ENCODE peak calls at places on chromosome 21, in five cellular contexts. F is RWPE1, E is RCC 7860, R is NCI-H2081, H is HT1080. V is an unnamed sample.

GRCh38 chr21:43864313-43864805 is 664 bp upstream of the AGPAT3 start:
- DNase-seq in F (no peak), E (no peak), R (peak; percentile 74), H (no peak), V (no peak)

GRCh38 chr21:25578070-25578961 is 29.0 kb downstream of the MRPL39 start:
- DNase-seq in F (no peak), E (no peak), R (no peak), H (peak; percentile 42), V (no peak)

GRCh38 chr21:34704119-34704518 is 35.3 kb downstream of the CLIC6 start:
- DNase-seq in F (no peak), E (no peak), R (no peak), H (no peak), V (no peak)

GRCh38 chr21:33763573-33763881 is 121.2 kb downstream of the ITSN1 start:
- DNase-seq in F (no peak), E (no peak), R (no peak), H (no peak), V (no peak)

GRCh38 chr21:45981154-45981606 is 390 bp upstream of the COL6A1 start:
- DNase-seq in F (peak; percentile 76), E (peak; percentile 75), R (peak; percentile 13), H (peak; percentile 86), V (peak; percentile 43)

GRCh38 chr21:36385909-36386642 is 884 bp downstream of the CHAF1B start:
- DNase-seq in F (no peak), E (no peak), R (no peak), H (peak; percentile 11), V (no peak)

GRCh38 chr21:42532466-42533181 is 19.0 kb downstream of the SLC37A1 start:
- DNase-seq in F (no peak), E (no peak), R (no peak), H (no peak), V (peak; percentile 73)

GRCh38 chr21:45504021-45504515 is 38.2 kb downstream of the SLC19A1 start:
- DNase-seq in F (no peak), E (no peak), R (no peak), H (no peak), V (no peak)

GRCh38 chr21:45490049-45490731 is 52.0 kb downstream of the SLC19A1 start:
- DNase-seq in F (no peak), E (no peak), R (no peak), H (no peak), V (no peak)

GRCh38 chr21:43364851-43365424 is 62.0 kb downstream of the SIK1 start:
- DNase-seq in F (no peak), E (no peak), R (peak; percentile 22), H (no peak), V (no peak)

GRCh38 chr21:46092811-46093667 is 4.9 kb upstream of the COL6A2 start:
- DNase-seq in F (no peak), E (no peak), R (no peak), H (no peak), V (no peak)

GRCh38 chr21:43937898-43938309 is 72.9 kb downstream of the AGPAT3 start:
- DNase-seq in F (no peak), E (no peak), R (no peak), H (no peak), V (no peak)

GRCh38 chr21:41648591-41649031 is 118.2 kb downstream of the RIPK4 start:
- DNase-seq in F (peak; percentile 73), E (peak; percentile 88), R (no peak), H (no peak), V (no peak)

V was measured in pons.